ENCODE peak calls at places on chromosomes 6 and 20, in eight cellular contexts. U is A549, H is OCI-LY7, O is cardiac muscle cell, F is astrocyte, V is neuronal stem cell, L is H9, T is colonic mucosa. D is an unnamed sample. For H3K9me3 and H3K4me1, the result is how much of the 10 kb centered on the place peaks cover.

GRCh38 chr20:47598911-47599745 is 97.4 kb downstream of the NCOA3 start:
- DNase-seq in U (no peak), H (no peak), O (no peak), F (no peak), V (no peak), L (no peak), T (no peak), D (no peak)

GRCh38 chr20:13340088-13340487 is 119.0 kb downstream of the ISM1 start:
- DNase-seq in U (peak), H (no peak), O (no peak), F (no peak), V (no peak), L (no peak), T (no peak), D (no peak)

GRCh38 chr6:2275207-2275891 is 29.9 kb upstream of the GMDS start:
- DNase-seq in U (no peak), H (no peak), O (peak), F (peak), V (no peak), L (no peak), T (no peak), D (no peak)

GRCh38 chr20:22502731-22503191 is 81.6 kb downstream of the FOXA2 start:
- DNase-seq in U (no peak), H (no peak), O (no peak), F (no peak), V (no peak), L (no peak), T (peak), D (no peak)

GRCh38 chr20:48673485-48673884 is 154.3 kb downstream of the PREX1 start:
- DNase-seq in U (no peak), H (no peak), O (no peak), F (no peak), V (no peak), L (no peak), T (no peak), D (peak)

GRCh38 chr6:118677193-118677592 is 25.8 kb upstream of the CEP85L start:
- DNase-seq in U (no peak), H (no peak), O (peak), F (no peak), V (peak), L (no peak), T (no peak), D (no peak)

GRCh38 chr6:100780648-100781047 is 100.5 kb downstream of the ASCC3 start:
- DNase-seq in U (no peak), H (no peak), O (no peak), F (no peak), V (no peak), L (no peak), T (no peak), D (no peak)

GRCh38 chr20:51392625-51393186 is 149.8 kb downstream of the NFATC2 start:
- DNase-seq in U (no peak), H (no peak), O (no peak), F (no peak), V (no peak), L (no peak), T (no peak), D (no peak)

GRCh38 chr6:88611721-88612120 is 351.7 kb downstream of the RNGTT start:
- DNase-seq in U (no peak), H (peak), O (peak), F (no peak), V (no peak), L (no peak), T (no peak), D (no peak)

GRCh38 chr20:40493551-40493950 is 195.5 kb downstream of the MAFB start:
- DNase-seq in U (no peak), H (no peak), O (no peak), F (peak), V (no peak), L (no peak), T (no peak), D (no peak)

GRCh38 chr20:47278907-47279348 is 77.6 kb downstream of the ZMYND8 start:
- DNase-seq in U (peak), H (no peak), O (peak), F (peak), V (no peak), L (no peak), T (no peak), D (no peak)

GRCh38 chr6:39207421-39208232 is 21.6 kb downstream of the KCNK5 start:
- DNase-seq in U (no peak), H (no peak), O (no peak), F (no peak), V (no peak), L (no peak), T (no peak), D (no peak)

GRCh38 chr6:20723236-20723635 is 189.0 kb downstream of the CDKAL1 start:
- DNase-seq in U (no peak), H (no peak), O (no peak), F (no peak), V (no peak), L (no peak), T (no peak), D (no peak)

GRCh38 chr20:33985830-33986229 is 7.9 kb upstream of the RALY start:
- DNase-seq in U (no peak), H (no peak), O (no peak), F (no peak), V (no peak), L (no peak), T (no peak), D (no peak)

GRCh38 chr6:135334169-135334568 is 153.1 kb downstream of the MYB start:
- DNase-seq in U (peak), H (no peak), O (peak), F (peak), V (no peak), L (no peak), T (no peak), D (no peak)

GRCh38 chr6:34370371-34370770 is 22.1 kb downstream of the NUDT3 start:
- DNase-seq in U (no peak), H (no peak), O (no peak), F (no peak), V (no peak), L (no peak), T (no peak), D (no peak)

GRCh38 chr6:41571066-41571780 is 25.0 kb downstream of the FOXP4 start:
- DNase-seq in U (no peak), H (no peak), O (no peak), F (no peak), V (no peak), L (no peak), T (no peak), D (no peak)

GRCh38 chr20:23631226-23631822 is 6.4 kb downstream of the CST3 start:
- DNase-seq in U (no peak), H (no peak), O (no peak), F (no peak), V (no peak), L (no peak), T (no peak), D (no peak)

DNA sequence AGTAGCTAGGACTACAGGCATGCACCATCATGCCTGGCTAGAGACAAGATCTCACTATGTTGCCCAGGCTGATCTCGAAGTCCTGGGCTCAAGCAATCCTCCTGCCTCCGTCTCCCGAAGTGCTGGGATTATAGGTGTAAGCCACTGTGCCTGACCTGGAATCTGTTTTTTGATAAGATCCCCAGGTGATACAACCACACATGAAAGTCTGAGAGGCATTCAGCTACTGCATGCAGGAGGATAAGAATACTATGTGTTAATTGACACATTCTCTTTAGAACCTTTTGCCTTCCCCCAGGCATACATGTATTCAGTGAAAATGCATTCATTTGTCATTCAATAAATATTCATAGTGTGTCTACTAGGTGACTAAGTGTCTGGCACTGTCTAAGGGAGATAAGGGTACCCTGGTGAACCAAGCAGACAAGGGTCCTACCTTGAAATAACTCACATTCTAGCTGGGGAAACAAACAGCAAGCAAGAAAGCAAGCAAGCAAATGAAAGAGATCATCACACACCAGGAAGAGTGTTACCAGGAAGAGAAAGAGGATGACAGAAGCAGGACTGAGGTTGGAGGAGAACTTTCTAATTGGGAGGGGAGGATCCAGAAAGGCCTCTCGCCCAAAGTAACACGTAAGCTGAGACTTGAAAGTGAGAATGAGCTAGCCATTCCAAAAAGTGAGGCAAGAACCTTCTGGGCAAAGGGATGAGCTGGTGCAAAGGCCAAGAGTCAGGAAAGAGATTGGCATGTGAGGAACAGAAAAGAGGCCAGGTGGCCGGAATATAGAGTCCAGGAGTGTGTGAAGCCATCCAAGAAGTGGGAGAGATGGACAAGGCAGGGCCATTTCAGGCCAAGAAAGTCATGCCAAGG is 6.5 kb downstream of the GFOD1 start:
- DNase-seq in U (peak), H (no peak), O (no peak), F (peak), V (no peak), L (no peak), T (no peak), D (no peak)
- H3K9me3 ChIP-seq in U (under half), H (under half), O (under half), F (under half), V (under half), L (under half), T (under half), D (under half)

GRCh38 chr6:15906393-15906976 is 222.4 kb upstream of the MYLIP start:
- DNase-seq in U (no peak), H (no peak), O (no peak), F (no peak), V (no peak), L (no peak), T (no peak), D (no peak)

GRCh38 chr6:15905488-15906392 is 223.1 kb upstream of the MYLIP start:
- DNase-seq in U (no peak), H (no peak), O (peak), F (no peak), V (no peak), L (no peak), T (no peak), D (no peak)

GRCh38 chr6:15909290-15910070 is 219.4 kb upstream of the MYLIP start:
- DNase-seq in U (no peak), H (no peak), O (no peak), F (no peak), V (no peak), L (no peak), T (no peak), D (no peak)

GRCh38 chr6:15908871-15909270 is 220.0 kb upstream of the MYLIP start:
- DNase-seq in U (no peak), H (no peak), O (no peak), F (no peak), V (no peak), L (no peak), T (no peak), D (no peak)

DNA sequence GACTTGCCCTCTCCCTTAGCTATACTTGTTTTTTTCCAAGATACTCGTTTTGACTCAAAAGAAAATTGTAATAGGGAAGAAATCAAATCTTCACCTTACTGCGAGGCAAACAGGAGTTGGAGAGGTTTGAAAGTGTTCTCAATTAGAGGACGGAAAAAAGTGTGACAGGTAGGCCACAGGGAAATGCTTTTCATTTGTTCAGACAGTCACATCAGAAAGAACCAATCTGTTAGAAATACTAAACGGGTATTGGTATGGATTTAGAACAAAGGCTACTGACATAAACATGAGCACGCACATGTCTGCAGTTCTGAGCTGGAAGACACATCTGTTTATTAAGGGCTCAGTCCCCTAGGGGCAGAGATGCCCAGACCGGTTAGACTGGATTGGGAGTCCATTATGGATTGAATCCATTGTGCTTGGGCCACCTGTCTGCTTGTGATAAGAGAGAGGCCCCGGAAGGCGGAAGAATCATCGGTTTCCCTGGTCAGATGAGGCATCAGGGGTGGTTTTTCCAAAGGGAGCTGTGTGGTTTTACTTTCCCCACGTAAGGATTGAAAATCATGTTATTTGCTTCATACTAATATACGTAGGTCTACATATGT is 220.9 kb upstream of the MYLIP start:
- DNase-seq in U (no peak), H (no peak), O (no peak), F (no peak), V (no peak), L (no peak), T (no peak), D (no peak)
- H3K4me1 ChIP-seq in U (under half), H (under half), O (under half), F (under half), V (under half), L (under half), T (under half), D (under half)

GRCh38 chr6:170163405-170164170 is 127.3 kb downstream of the DLL1 start:
- DNase-seq in U (no peak), H (no peak), O (no peak), F (no peak), V (no peak), L (no peak), T (no peak), D (peak)
- H3K9me3 ChIP-seq in U (under half), H (under half), O (under half), F (under half), V (under half), L (under half), T (under half), D (under half)

GRCh38 chr6:139593081-139593480 is 218.6 kb upstream of the CITED2 start:
- DNase-seq in U (no peak), H (no peak), O (no peak), F (no peak), V (no peak), L (no peak), T (no peak), D (no peak)
- H3K4me1 ChIP-seq in U (under half), H (under half), O (half or more), F (under half), V (under half), L (under half), T (under half), D (under half)

DNA sequence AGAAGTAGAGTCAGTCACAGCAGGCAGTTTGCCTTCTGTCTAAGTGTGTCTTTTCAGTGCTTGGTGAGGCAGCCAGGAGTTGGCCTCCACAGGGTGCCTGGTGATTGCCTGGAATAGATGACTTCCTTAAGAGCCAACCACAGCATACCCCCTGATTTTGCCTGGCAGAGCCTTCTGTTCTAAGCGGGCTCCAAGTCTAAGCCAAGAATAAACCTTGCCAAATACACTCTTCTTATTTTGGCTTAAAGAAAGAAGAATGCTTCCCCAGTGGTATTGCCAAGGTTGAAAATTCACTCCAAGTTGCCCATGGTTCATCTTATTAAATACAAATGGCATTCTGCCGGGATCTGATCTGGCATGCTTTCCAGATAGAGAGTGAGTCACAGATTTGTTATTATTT is 1424.8 kb upstream of the EYS start:
- DNase-seq in U (no peak), H (no peak), O (peak), F (peak), V (no peak), L (no peak), T (no peak), D (peak)
- H3K9me3 ChIP-seq in U (under half), H (under half), O (under half), F (under half), V (under half), L (under half), T (under half), D (under half)

GRCh38 chr20:2640260-2640659 is 12.2 kb upstream of the NOP56 start:
- DNase-seq in U (no peak), H (no peak), O (no peak), F (no peak), V (no peak), L (no peak), T (no peak), D (no peak)

GRCh38 chr20:2643708-2644107 is 8.7 kb upstream of the NOP56 start:
- DNase-seq in U (no peak), H (no peak), O (no peak), F (no peak), V (no peak), L (no peak), T (no peak), D (no peak)

GRCh38 chr20:2637246-2637645 is 15.2 kb upstream of the NOP56 start:
- DNase-seq in U (no peak), H (no peak), O (no peak), F (no peak), V (no peak), L (no peak), T (no peak), D (no peak)

GRCh38 chr20:2640899-2641298 is 11.5 kb upstream of the NOP56 start:
- DNase-seq in U (no peak), H (no peak), O (no peak), F (no peak), V (no peak), L (no peak), T (no peak), D (no peak)
- H3K4me1 ChIP-seq in U (under half), H (under half), O (under half), F (under half), V (under half), L (under half), T (under half), D (under half)

GRCh38 chr20:43812216-43812615 is 85.4 kb upstream of the GTSF1L start:
- DNase-seq in U (no peak), H (no peak), O (no peak), F (peak), V (no peak), L (no peak), T (no peak), D (no peak)
- H3K9me3 ChIP-seq in U (under half), H (under half), O (under half), F (under half), V (under half), L (under half), T (under half), D (under half)

GRCh38 chr6:31665501-31666336 is at the start of gene CSNK2B:
- DNase-seq in U (peak), H (peak), O (peak), F (peak), V (peak), L (peak), T (peak), D (peak)
- H3K4me1 ChIP-seq in U (under half), H (under half), O (under half), F (under half), V (under half), L (under half), T (under half), D (under half)

D was measured in aorta.